ENCODE peak calls at places on chromosomes 16 and 17, in six cellular contexts. One of them, this sample, is unnamed.

GRCh38 chr17:68289936-68290267 is 1.0 kb downstream of the SLC16A6 start:
- DNase-seq in coronary artery: no peak
- DNase-seq in fibroblast of the aortic adventitia: no peak
- DNase-seq in heart left ventricle: no peak
- DNase-seq in tibial nerve: no peak
- DNase-seq in progenitor cell of endocrine pancreas: no peak
- DNase-seq in this sample: no peak

GRCh38 chr17:66115246-66115645 is 76.7 kb downstream of the CEP112 start:
- DNase-seq in coronary artery: no peak
- DNase-seq in heart left ventricle: no peak
- DNase-seq in tibial nerve: no peak
- DNase-seq in progenitor cell of endocrine pancreas: no peak
- DNase-seq in fibroblast of the aortic adventitia: peak
- DNase-seq in this sample: peak

GRCh38 chr16:4298761-4299522 is 16.9 kb upstream of the GLIS2 start:
- DNase-seq in tibial nerve: no peak
- DNase-seq in progenitor cell of endocrine pancreas: no peak
- DNase-seq in fibroblast of the aortic adventitia: peak
- DNase-seq in coronary artery: no peak
- DNase-seq in heart left ventricle: peak
- DNase-seq in this sample: peak

GRCh38 chr16:35751191-35751941 is 2292.0 kb downstream of the TP53TG3F start:
- DNase-seq in coronary artery: peak
- DNase-seq in tibial nerve: no peak
- DNase-seq in heart left ventricle: no peak
- DNase-seq in fibroblast of the aortic adventitia: no peak
- DNase-seq in progenitor cell of endocrine pancreas: no peak
- DNase-seq in this sample: no peak

GRCh38 chr17:15447928-15448579 is 19.4 kb downstream of the CDRT4 start:
- DNase-seq in fibroblast of the aortic adventitia: no peak
- DNase-seq in tibial nerve: no peak
- DNase-seq in progenitor cell of endocrine pancreas: no peak
- DNase-seq in heart left ventricle: no peak
- DNase-seq in coronary artery: no peak
- DNase-seq in this sample: no peak

GRCh38 chr16:52463904-52464303 is 83.0 kb downstream of the TOX3 start:
- DNase-seq in tibial nerve: no peak
- DNase-seq in coronary artery: no peak
- DNase-seq in progenitor cell of endocrine pancreas: no peak
- DNase-seq in heart left ventricle: no peak
- DNase-seq in fibroblast of the aortic adventitia: no peak
- DNase-seq in this sample: no peak

GRCh38 chr17:36600477-36600876 is 906 bp upstream of the MRM1 start:
- DNase-seq in progenitor cell of endocrine pancreas: no peak
- DNase-seq in heart left ventricle: no peak
- DNase-seq in fibroblast of the aortic adventitia: no peak
- DNase-seq in tibial nerve: no peak
- DNase-seq in coronary artery: no peak
- DNase-seq in this sample: no peak

GRCh38 chr16:29994613-29995329 is 646 bp downstream of the HIRIP3 start:
- DNase-seq in heart left ventricle: peak
- DNase-seq in coronary artery: no peak
- DNase-seq in progenitor cell of endocrine pancreas: no peak
- DNase-seq in tibial nerve: peak
- DNase-seq in fibroblast of the aortic adventitia: peak
- DNase-seq in this sample: peak

GRCh38 chr17:20805751-20806150 is 226.2 kb downstream of the CDRT15L2 start:
- DNase-seq in heart left ventricle: no peak
- DNase-seq in progenitor cell of endocrine pancreas: no peak
- DNase-seq in coronary artery: no peak
- DNase-seq in tibial nerve: no peak
- DNase-seq in fibroblast of the aortic adventitia: no peak
- DNase-seq in this sample: no peak

GRCh38 chr17:4897785-4898184 is 1.6 kb upstream of the C17orf107 start:
- DNase-seq in fibroblast of the aortic adventitia: no peak
- DNase-seq in progenitor cell of endocrine pancreas: no peak
- DNase-seq in coronary artery: peak
- DNase-seq in tibial nerve: no peak
- DNase-seq in heart left ventricle: peak
- DNase-seq in this sample: no peak

GRCh38 chr17:29433551-29433950 is 43.4 kb downstream of the TAOK1 start:
- DNase-seq in heart left ventricle: no peak
- DNase-seq in fibroblast of the aortic adventitia: no peak
- DNase-seq in tibial nerve: no peak
- DNase-seq in progenitor cell of endocrine pancreas: no peak
- DNase-seq in coronary artery: no peak
- DNase-seq in this sample: no peak

GRCh38 chr16:30929167-30929566 is 5.8 kb downstream of the FBXL19 start:
- DNase-seq in tibial nerve: no peak
- DNase-seq in fibroblast of the aortic adventitia: no peak
- DNase-seq in progenitor cell of endocrine pancreas: no peak
- DNase-seq in heart left ventricle: no peak
- DNase-seq in coronary artery: no peak
- DNase-seq in this sample: no peak

GRCh38 chr16:69397821-69398521 is 12.2 kb upstream of the TERF2 start:
- DNase-seq in coronary artery: no peak
- DNase-seq in fibroblast of the aortic adventitia: peak
- DNase-seq in progenitor cell of endocrine pancreas: no peak
- DNase-seq in tibial nerve: peak
- DNase-seq in heart left ventricle: no peak
- DNase-seq in this sample: peak

GRCh38 chr16:7090628-7091115 is 242.0 kb upstream of the RBFOX1 start:
- DNase-seq in coronary artery: no peak
- DNase-seq in fibroblast of the aortic adventitia: no peak
- DNase-seq in progenitor cell of endocrine pancreas: no peak
- DNase-seq in heart left ventricle: no peak
- DNase-seq in tibial nerve: no peak
- DNase-seq in this sample: no peak

GRCh38 chr16:75062944-75063444 is 53.6 kb downstream of the LDHD start:
- DNase-seq in coronary artery: no peak
- DNase-seq in fibroblast of the aortic adventitia: no peak
- DNase-seq in progenitor cell of endocrine pancreas: no peak
- DNase-seq in tibial nerve: no peak
- DNase-seq in heart left ventricle: no peak
- DNase-seq in this sample: no peak

GRCh38 chr16:27318399-27319256 is 4.9 kb downstream of the IL4R start:
- DNase-seq in fibroblast of the aortic adventitia: no peak
- DNase-seq in tibial nerve: no peak
- DNase-seq in heart left ventricle: peak
- DNase-seq in progenitor cell of endocrine pancreas: no peak
- DNase-seq in coronary artery: peak
- DNase-seq in this sample: no peak

GRCh38 chr16:64406661-64407267 is 715.1 kb downstream of the CDH11 start:
- DNase-seq in tibial nerve: no peak
- DNase-seq in progenitor cell of endocrine pancreas: no peak
- DNase-seq in fibroblast of the aortic adventitia: no peak
- DNase-seq in coronary artery: no peak
- DNase-seq in heart left ventricle: no peak
- DNase-seq in this sample: no peak

GRCh38 chr17:77414811-77415400 is 274.1 kb downstream of the SEC14L1 start:
- DNase-seq in heart left ventricle: no peak
- DNase-seq in fibroblast of the aortic adventitia: no peak
- DNase-seq in coronary artery: no peak
- DNase-seq in tibial nerve: no peak
- DNase-seq in progenitor cell of endocrine pancreas: no peak
- DNase-seq in this sample: no peak

DNA sequence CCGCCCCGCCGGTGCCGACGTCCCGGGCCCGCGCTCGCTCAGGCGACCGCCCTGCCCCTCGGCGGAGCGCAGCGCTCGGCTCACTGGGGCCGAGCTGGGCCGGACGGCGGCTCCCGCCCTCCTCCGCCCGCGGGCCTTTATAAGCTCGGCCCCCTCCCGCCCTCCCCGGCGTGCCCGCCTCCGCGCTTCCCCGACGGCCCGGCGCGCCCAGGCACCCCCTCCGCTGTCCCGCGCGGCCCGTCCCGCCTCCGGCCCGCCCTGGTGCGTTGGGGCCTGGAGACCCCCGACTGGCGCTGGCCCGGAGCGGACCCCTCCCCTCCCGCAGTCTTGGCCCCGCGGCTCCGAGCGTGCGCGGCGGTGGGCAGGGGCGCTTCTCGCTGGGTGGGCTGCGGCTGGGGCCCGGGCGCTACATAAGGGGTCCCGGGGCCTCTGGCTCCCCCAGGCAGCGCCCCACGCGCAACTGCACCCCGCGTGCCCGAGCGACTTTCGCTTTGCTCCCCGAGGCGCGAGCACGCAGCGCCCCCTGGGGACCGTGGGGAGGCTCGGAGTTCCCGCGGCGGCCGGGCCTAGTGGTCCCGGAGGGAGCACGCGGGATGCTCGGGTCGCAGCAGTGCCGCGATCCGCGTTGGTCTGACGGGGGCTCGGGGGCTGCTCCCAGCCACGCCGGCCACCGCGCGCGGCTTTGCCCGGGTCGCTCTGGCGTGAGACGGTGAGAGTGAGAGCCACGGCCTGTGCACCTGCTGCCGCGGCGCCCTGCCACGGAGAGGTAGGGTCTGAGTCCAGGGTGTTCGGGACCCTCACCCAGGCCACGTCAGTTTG is at the start of gene PIEZO1:
- DNase-seq in heart left ventricle: peak
- DNase-seq in coronary artery: no peak
- DNase-seq in progenitor cell of endocrine pancreas: no peak
- DNase-seq in tibial nerve: peak
- DNase-seq in fibroblast of the aortic adventitia: peak
- DNase-seq in this sample: peak
- TF ChIP-seq CTCF in heart left ventricle: peak
- TF ChIP-seq CTCF in coronary artery: peak
- TF ChIP-seq CTCF in progenitor cell of endocrine pancreas: peak
- TF ChIP-seq CTCF in tibial nerve: peak
- TF ChIP-seq CTCF in fibroblast of the aortic adventitia: peak
- TF ChIP-seq CTCF in this sample: peak

GRCh38 chr17:50680126-50680525 is 27.6 kb downstream of the ANKRD40 start:
- DNase-seq in progenitor cell of endocrine pancreas: no peak
- DNase-seq in coronary artery: no peak
- DNase-seq in heart left ventricle: no peak
- DNase-seq in tibial nerve: no peak
- DNase-seq in fibroblast of the aortic adventitia: no peak
- DNase-seq in this sample: no peak

GRCh38 chr17:50682441-50682840 is 25.3 kb downstream of the ANKRD40 start:
- DNase-seq in heart left ventricle: no peak
- DNase-seq in tibial nerve: no peak
- DNase-seq in fibroblast of the aortic adventitia: no peak
- DNase-seq in coronary artery: no peak
- DNase-seq in progenitor cell of endocrine pancreas: no peak
- DNase-seq in this sample: no peak

GRCh38 chr17:50682938-50683337 is 24.8 kb downstream of the ANKRD40 start:
- DNase-seq in heart left ventricle: no peak
- DNase-seq in fibroblast of the aortic adventitia: no peak
- DNase-seq in tibial nerve: no peak
- DNase-seq in progenitor cell of endocrine pancreas: no peak
- DNase-seq in coronary artery: no peak
- DNase-seq in this sample: no peak

GRCh38 chr17:50683434-50684287 is 24.1 kb downstream of the ANKRD40 start:
- DNase-seq in tibial nerve: no peak
- DNase-seq in fibroblast of the aortic adventitia: no peak
- DNase-seq in coronary artery: no peak
- DNase-seq in progenitor cell of endocrine pancreas: no peak
- DNase-seq in heart left ventricle: no peak
- DNase-seq in this sample: no peak

DNA sequence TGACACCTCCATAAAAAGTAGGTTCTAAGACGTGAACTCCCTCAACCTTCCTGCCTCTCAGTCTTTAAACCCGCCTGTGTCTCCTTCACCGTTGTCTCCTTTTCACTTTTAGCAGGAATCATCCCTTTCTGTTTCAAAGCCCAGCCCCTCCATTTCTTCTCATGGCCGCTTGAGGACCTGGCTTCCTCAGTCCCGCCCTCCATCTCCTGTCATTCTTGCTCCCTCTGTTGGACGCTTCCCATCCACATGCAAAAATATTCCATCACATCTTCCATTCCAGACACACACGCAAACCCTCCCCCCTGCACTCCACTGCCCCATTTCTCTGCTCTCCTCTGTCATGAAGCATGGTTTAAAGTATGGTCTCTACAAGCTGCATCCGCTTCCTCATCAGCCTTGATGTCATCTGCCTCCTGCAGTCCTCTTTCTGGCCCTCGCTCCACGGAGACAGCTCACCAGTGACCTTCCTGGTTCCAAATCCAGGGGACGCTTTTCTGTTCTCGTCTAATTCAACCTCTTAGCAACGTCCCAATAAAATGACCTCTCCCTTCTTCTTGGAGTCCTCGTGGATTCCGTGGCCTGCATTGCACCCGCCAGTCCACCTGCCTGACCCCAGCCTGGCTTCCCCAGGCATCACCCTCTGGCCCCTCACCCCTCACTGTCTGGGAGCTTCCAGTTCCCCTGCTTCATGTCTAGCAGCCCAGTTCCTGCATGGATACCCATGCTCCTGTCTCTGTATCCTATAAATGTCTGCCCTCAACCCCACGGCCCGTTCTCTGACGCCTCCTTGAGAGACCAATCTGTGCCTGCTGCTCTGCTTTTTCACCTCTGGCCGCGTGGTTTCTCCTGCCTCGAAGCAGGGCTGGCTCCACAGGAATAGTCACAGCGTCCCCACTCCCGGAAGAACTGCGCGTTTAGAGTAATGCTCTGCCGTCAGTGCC is 26.2 kb downstream of the ANKRD40 start:
- DNase-seq in tibial nerve: peak
- DNase-seq in heart left ventricle: no peak
- DNase-seq in fibroblast of the aortic adventitia: peak
- DNase-seq in coronary artery: no peak
- DNase-seq in progenitor cell of endocrine pancreas: no peak
- DNase-seq in this sample: peak
- TF ChIP-seq CTCF in tibial nerve: peak
- TF ChIP-seq CTCF in heart left ventricle: peak
- TF ChIP-seq CTCF in fibroblast of the aortic adventitia: peak
- TF ChIP-seq CTCF in coronary artery: peak
- TF ChIP-seq CTCF in progenitor cell of endocrine pancreas: peak
- TF ChIP-seq CTCF in this sample: peak

GRCh38 chr17:41452276-41452675 is 11.5 kb upstream of the KRT38 start:
- DNase-seq in coronary artery: no peak
- DNase-seq in fibroblast of the aortic adventitia: no peak
- DNase-seq in progenitor cell of endocrine pancreas: no peak
- DNase-seq in heart left ventricle: no peak
- DNase-seq in tibial nerve: no peak
- DNase-seq in this sample: no peak

GRCh38 chr17:41453069-41453468 is 12.3 kb upstream of the KRT38 start:
- DNase-seq in heart left ventricle: no peak
- DNase-seq in fibroblast of the aortic adventitia: no peak
- DNase-seq in progenitor cell of endocrine pancreas: no peak
- DNase-seq in coronary artery: no peak
- DNase-seq in tibial nerve: no peak
- DNase-seq in this sample: no peak

GRCh38 chr17:41457656-41458055 is 9.5 kb downstream of the KRT32 start:
- DNase-seq in fibroblast of the aortic adventitia: peak
- DNase-seq in tibial nerve: no peak
- DNase-seq in progenitor cell of endocrine pancreas: no peak
- DNase-seq in heart left ventricle: no peak
- DNase-seq in coronary artery: no peak
- DNase-seq in this sample: no peak

GRCh38 chr17:41455236-41455635 is 11.9 kb downstream of the KRT32 start:
- DNase-seq in coronary artery: no peak
- DNase-seq in heart left ventricle: no peak
- DNase-seq in fibroblast of the aortic adventitia: peak
- DNase-seq in tibial nerve: no peak
- DNase-seq in progenitor cell of endocrine pancreas: no peak
- DNase-seq in this sample: peak

GRCh38 chr17:41456206-41456605 is 11.0 kb downstream of the KRT32 start:
- DNase-seq in coronary artery: no peak
- DNase-seq in progenitor cell of endocrine pancreas: no peak
- DNase-seq in tibial nerve: no peak
- DNase-seq in fibroblast of the aortic adventitia: no peak
- DNase-seq in heart left ventricle: no peak
- DNase-seq in this sample: no peak
- TF ChIP-seq CTCF in coronary artery: no peak
- TF ChIP-seq CTCF in progenitor cell of endocrine pancreas: no peak
- TF ChIP-seq CTCF in tibial nerve: no peak
- TF ChIP-seq CTCF in fibroblast of the aortic adventitia: no peak
- TF ChIP-seq CTCF in heart left ventricle: no peak
- TF ChIP-seq CTCF in this sample: peak

GRCh38 chr17:76056882-76057281 is 15.4 kb downstream of the SRP68 start:
- DNase-seq in tibial nerve: no peak
- DNase-seq in heart left ventricle: no peak
- DNase-seq in progenitor cell of endocrine pancreas: no peak
- DNase-seq in fibroblast of the aortic adventitia: no peak
- DNase-seq in coronary artery: no peak
- DNase-seq in this sample: no peak
- TF ChIP-seq CTCF in tibial nerve: no peak
- TF ChIP-seq CTCF in heart left ventricle: no peak
- TF ChIP-seq CTCF in progenitor cell of endocrine pancreas: no peak
- TF ChIP-seq CTCF in fibroblast of the aortic adventitia: no peak
- TF ChIP-seq CTCF in coronary artery: no peak
- TF ChIP-seq CTCF in this sample: no peak